ENCODE peak calls at places on chromosomes 4 and X, in four cellular contexts. Y is D341Med; M is activated CD4-positive, alpha-beta T cell treated with anti-CD3 and anti-CD28 coated beads for 1 hour; B is HTR-8/SVneo. L is an unnamed sample.
A peak's percentile ranks its signal among the peaks of the same experiment; 100 is the strongest.

GRCh38 chr4:10534820-10535219 is 77.6 kb upstream of the ZNF518B start:
- DNase-seq in B (no peak), Y (no peak), M (no peak), L (no peak)

GRCh38 chr4:179804440-179804839 is 2362.2 kb upstream of the AGA start:
- DNase-seq in M (no peak), B (no peak), Y (no peak), L (no peak)

GRCh38 chr4:88108747-88109122 is 49.7 kb downstream of the ABCG2 start:
- DNase-seq in Y (no peak), M (no peak), B (no peak), L (no peak)

GRCh38 chrX:46198858-46199257 is 346.4 kb downstream of the ZNF674 start:
- DNase-seq in B (no peak), Y (no peak), M (no peak), L (no peak)

GRCh38 chr4:95068818-95069478 is 311.2 kb downstream of the BMPR1B start:
- DNase-seq in M (no peak), Y (no peak), B (no peak), L (no peak)

GRCh38 chr4:89410687-89411086 is 103.1 kb upstream of the GPRIN3 start:
- DNase-seq in Y (no peak), M (no peak), B (no peak), L (no peak)

GRCh38 chr4:156803056-156803455 is 168.5 kb downstream of the PDGFC start:
- DNase-seq in M (no peak), Y (no peak), B (no peak), L (no peak)

GRCh38 chrX:23908219-23909003 is 605 bp downstream of the CXorf58 start:
- DNase-seq in B (no peak), Y (no peak), M (no peak), L (no peak)

GRCh38 chr4:185566972-185567749 is 31.9 kb upstream of the PDLIM3 start:
- DNase-seq in Y (no peak), B (peak; percentile 13), M (no peak), L (no peak)

GRCh38 chr4:140764785-140765392 is 8.7 kb upstream of the TBC1D9 start:
- DNase-seq in Y (no peak), B (no peak), M (no peak), L (no peak)

GRCh38 chr4:117983541-117984451 is 50.5 kb upstream of the NDST3 start:
- DNase-seq in B (no peak), M (no peak), Y (no peak), L (no peak)

GRCh38 chr4:168183717-168184571 is 91.6 kb downstream of the ANXA10 start:
- DNase-seq in B (peak; percentile 37), M (no peak), Y (no peak), L (no peak)

GRCh38 chrX:525134-525533 is 105.5 kb upstream of the SHOX start:
- DNase-seq in B (no peak), M (no peak), Y (no peak), L (no peak)

GRCh38 chrX:2642146-2642545 is 48.9 kb upstream of the CD99 start:
- DNase-seq in M (no peak), Y (no peak), B (no peak), L (no peak)

GRCh38 chr4:98606879-98607278 is 51.5 kb downstream of the TSPAN5 start:
- DNase-seq in M (no peak), Y (no peak), B (no peak), L (no peak)

GRCh38 chr4:4427478-4427870 is 40.6 kb downstream of the NSG1 start:
- DNase-seq in Y (no peak), M (no peak), B (no peak), L (no peak)

GRCh38 chr4:41718907-41719306 is 29.6 kb downstream of the PHOX2B start:
- DNase-seq in M (no peak), Y (no peak), B (peak; percentile 45), L (no peak)

GRCh38 chrX:123425471-123425870 is 241.4 kb downstream of the GRIA3 start:
- DNase-seq in M (no peak), B (no peak), Y (no peak), L (no peak)

GRCh38 chr4:139866270-139866962 is 200.8 kb downstream of the MGST2 start:
- DNase-seq in Y (no peak), B (no peak), M (no peak), L (peak; percentile 25)

GRCh38 chrX:111447298-111447697 is 35.3 kb upstream of the DCX start:
- DNase-seq in Y (peak; percentile 40), M (no peak), B (peak; percentile 0), L (peak; percentile 9)

GRCh38 chrX:44342866-44343265 is 606 bp downstream of the EFHC2 start:
- DNase-seq in B (no peak), Y (no peak), M (no peak), L (no peak)

GRCh38 chr4:89306486-89307184 is 965 bp downstream of the GPRIN3 start:
- DNase-seq in M (no peak), B (no peak), Y (no peak), L (no peak)

GRCh38 chrX:10199212-10199611 is 42.4 kb downstream of the CLCN4 start:
- DNase-seq in Y (no peak), B (no peak), M (no peak), L (no peak)

GRCh38 chr4:77443941-77444340 is 161.7 kb upstream of the CXCL13 start:
- DNase-seq in M (no peak), B (no peak), Y (no peak), L (no peak)

GRCh38 chrX:132411310-132411977 is 77.4 kb downstream of the MBNL3 start:
- DNase-seq in B (no peak), Y (no peak), M (no peak), L (no peak)

GRCh38 chr4:111512081-111512774 is 633.0 kb upstream of the FAM241A start:
- DNase-seq in Y (no peak), B (peak; percentile 20), M (no peak), L (no peak)

GRCh38 chr4:30718021-30718888 is 1.9 kb upstream of the PCDH7 start:
- DNase-seq in M (no peak), Y (peak; percentile 63), B (peak; percentile 53), L (no peak)

GRCh38 chr4:52259978-52260377 is 208.9 kb downstream of the SPATA18 start:
- DNase-seq in Y (no peak), B (no peak), M (no peak), L (no peak)

GRCh38 chrX:69503835-69504625 is at the start of gene NALF2:
- DNase-seq in B (peak; percentile 9), M (no peak), Y (peak; percentile 90), L (peak; percentile 30)

GRCh38 chr4:110046588-110047049 is 133.9 kb downstream of the EGF start:
- DNase-seq in Y (no peak), M (no peak), B (no peak), L (no peak)

GRCh38 chrX:150365953-150366911 is 3.1 kb downstream of the MAMLD1 start:
- DNase-seq in B (no peak), Y (no peak), M (no peak), L (no peak)

GRCh38 chrX:96455078-96455477 is 229.6 kb upstream of the DIAPH2 start:
- DNase-seq in M (no peak), Y (no peak), B (no peak), L (no peak)

GRCh38 chrX:49673394-49673793 is 22.4 kb downstream of the PAGE1 start:
- DNase-seq in Y (no peak), B (no peak), M (no peak), L (no peak)

GRCh38 chrX:57286507-57287251 is at the start of gene FAAH2:
- DNase-seq in M (peak; percentile 45), Y (peak; percentile 5), B (no peak), L (peak; percentile 0)

GRCh38 chr4:139669859-139670258 is 4.2 kb downstream of the MGST2 start:
- DNase-seq in B (no peak), M (no peak), Y (no peak), L (no peak)

GRCh38 chr4:101643201-101643600 is 147.3 kb upstream of the BANK1 start:
- DNase-seq in Y (no peak), M (no peak), B (no peak), L (no peak)

L was measured in NCI-H1930.